ENCODE peak calls at places on chromosomes 16 and 17, in four cellular contexts. One of them, this sample, is unnamed.

GRCh38 chr17:73341350-73342056 is 29.7 kb upstream of the CDC42EP4 start:
- DNase-seq in SK-N-MC: no peak
- DNase-seq in GM12878: no peak
- DNase-seq in endothelial cell of umbilical vein: no peak
- DNase-seq in this sample: no peak

GRCh38 chr17:28928061-28928460 is 23.3 kb downstream of the PHF12 start:
- DNase-seq in SK-N-MC: no peak
- DNase-seq in GM12878: no peak
- DNase-seq in endothelial cell of umbilical vein: no peak
- DNase-seq in this sample: no peak

GRCh38 chr16:53150769-53151168 is 96.0 kb downstream of the CHD9 start:
- DNase-seq in SK-N-MC: no peak
- DNase-seq in GM12878: no peak
- DNase-seq in endothelial cell of umbilical vein: no peak
- DNase-seq in this sample: no peak

GRCh38 chr17:80257716-80258213 is 2.9 kb upstream of the RNF213 start:
- DNase-seq in SK-N-MC: no peak
- DNase-seq in GM12878: no peak
- DNase-seq in endothelial cell of umbilical vein: no peak
- DNase-seq in this sample: peak

GRCh38 chr16:15466886-15467781 is 32.7 kb downstream of the BMERB1 start:
- DNase-seq in SK-N-MC: no peak
- DNase-seq in GM12878: no peak
- DNase-seq in endothelial cell of umbilical vein: no peak
- DNase-seq in this sample: no peak

GRCh38 chr16:70770291-70770967 is 30.5 kb downstream of the VAC14 start:
- DNase-seq in SK-N-MC: no peak
- DNase-seq in GM12878: no peak
- DNase-seq in endothelial cell of umbilical vein: no peak
- DNase-seq in this sample: no peak

GRCh38 chr16:88320947-88321634 is 61.7 kb upstream of the ZNF469 start:
- DNase-seq in SK-N-MC: no peak
- DNase-seq in GM12878: no peak
- DNase-seq in endothelial cell of umbilical vein: peak
- DNase-seq in this sample: no peak

GRCh38 chr17:77144227-77144626 is 3.5 kb downstream of the SEC14L1 start:
- DNase-seq in SK-N-MC: no peak
- DNase-seq in GM12878: no peak
- DNase-seq in endothelial cell of umbilical vein: no peak
- DNase-seq in this sample: no peak

GRCh38 chr16:12027091-12027490 is 50.6 kb downstream of the SNX29 start:
- DNase-seq in SK-N-MC: no peak
- DNase-seq in GM12878: no peak
- DNase-seq in endothelial cell of umbilical vein: no peak
- DNase-seq in this sample: peak

GRCh38 chr17:40443988-40444899 is 994 bp downstream of the IGFBP4 start:
- DNase-seq in SK-N-MC: no peak
- DNase-seq in GM12878: no peak
- DNase-seq in endothelial cell of umbilical vein: peak
- DNase-seq in this sample: peak

GRCh38 chr16:1497014-1497598 is 3.9 kb downstream of the TELO2 start:
- DNase-seq in SK-N-MC: no peak
- DNase-seq in GM12878: no peak
- DNase-seq in endothelial cell of umbilical vein: no peak
- DNase-seq in this sample: no peak

GRCh38 chr17:31411707-31412285 is 20.3 kb downstream of the RAB11FIP4 start:
- DNase-seq in SK-N-MC: no peak
- DNase-seq in GM12878: no peak
- DNase-seq in endothelial cell of umbilical vein: no peak
- DNase-seq in this sample: no peak

GRCh38 chr17:56038136-56038535 is 115.1 kb upstream of the ANKFN1 start:
- DNase-seq in SK-N-MC: no peak
- DNase-seq in GM12878: no peak
- DNase-seq in endothelial cell of umbilical vein: no peak
- DNase-seq in this sample: no peak

GRCh38 chr16:70455910-70456309 is 1.5 kb downstream of the FCSK start:
- DNase-seq in SK-N-MC: no peak
- DNase-seq in GM12878: no peak
- DNase-seq in endothelial cell of umbilical vein: no peak
- DNase-seq in this sample: no peak

GRCh38 chr16:14955546-14956231 is 18.4 kb downstream of the NPIPA1 start:
- DNase-seq in SK-N-MC: no peak
- DNase-seq in GM12878: no peak
- DNase-seq in endothelial cell of umbilical vein: no peak
- DNase-seq in this sample: peak

GRCh38 chr17:29401237-29401636 is 11.1 kb downstream of the TAOK1 start:
- DNase-seq in SK-N-MC: no peak
- DNase-seq in GM12878: no peak
- DNase-seq in endothelial cell of umbilical vein: no peak
- DNase-seq in this sample: no peak

GRCh38 chr16:72856797-72857196 is 191.1 kb downstream of the ZFHX3 start:
- DNase-seq in SK-N-MC: no peak
- DNase-seq in GM12878: no peak
- DNase-seq in endothelial cell of umbilical vein: no peak
- DNase-seq in this sample: peak

GRCh38 chr16:72739577-72739976 is 308.4 kb downstream of the ZFHX3 start:
- DNase-seq in SK-N-MC: no peak
- DNase-seq in GM12878: no peak
- DNase-seq in endothelial cell of umbilical vein: no peak
- DNase-seq in this sample: no peak

GRCh38 chr17:8117980-8118768 is at the start of gene ALOXE3:
- DNase-seq in SK-N-MC: no peak
- DNase-seq in GM12878: no peak
- DNase-seq in endothelial cell of umbilical vein: peak
- DNase-seq in this sample: peak

GRCh38 chr17:76962858-76963257 is 94.7 kb downstream of the MGAT5B start:
- DNase-seq in SK-N-MC: no peak
- DNase-seq in GM12878: no peak
- DNase-seq in endothelial cell of umbilical vein: no peak
- DNase-seq in this sample: no peak

GRCh38 chr17:17385502-17385901 is 82.3 kb downstream of the NT5M start:
- DNase-seq in SK-N-MC: no peak
- DNase-seq in GM12878: no peak
- DNase-seq in endothelial cell of umbilical vein: no peak
- DNase-seq in this sample: peak

GRCh38 chr16:3949946-3950342 is 69.4 kb upstream of the CREBBP start:
- DNase-seq in SK-N-MC: no peak
- DNase-seq in GM12878: no peak
- DNase-seq in endothelial cell of umbilical vein: no peak
- DNase-seq in this sample: no peak
- H3K9ac ChIP-seq in SK-N-MC: no peak
- H3K9ac ChIP-seq in GM12878: no peak
- H3K9ac ChIP-seq in endothelial cell of umbilical vein: no peak
- H3K9ac ChIP-seq in this sample: no peak

DNA sequence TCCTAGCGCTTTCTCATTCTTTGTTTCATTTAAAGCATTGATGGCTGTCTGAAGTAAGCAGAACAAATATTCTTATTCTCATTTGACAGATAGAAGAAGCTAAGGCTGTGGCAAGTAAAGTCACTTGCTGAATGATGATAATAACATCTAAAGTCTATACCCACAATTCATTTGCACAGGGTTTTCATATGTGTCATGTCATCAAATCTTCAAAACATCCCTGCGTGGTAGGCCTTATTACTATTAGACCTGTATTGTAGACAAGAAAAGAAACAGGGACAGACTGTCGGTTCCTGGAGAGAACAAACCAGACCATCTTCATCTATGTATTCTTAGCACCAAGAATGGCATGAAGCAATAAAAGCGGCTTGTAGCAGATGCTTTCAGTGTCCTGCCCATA is 85.9 kb downstream of the ASIC2 start:
- DNase-seq in SK-N-MC: no peak
- DNase-seq in GM12878: no peak
- DNase-seq in endothelial cell of umbilical vein: no peak
- DNase-seq in this sample: no peak
- H3K9ac ChIP-seq in SK-N-MC: no peak
- H3K9ac ChIP-seq in GM12878: no peak
- H3K9ac ChIP-seq in endothelial cell of umbilical vein: no peak
- H3K9ac ChIP-seq in this sample: no peak

GRCh38 chr16:89670496-89671431 is 13.1 kb downstream of the SPATA33 start:
- DNase-seq in SK-N-MC: no peak
- DNase-seq in GM12878: no peak
- DNase-seq in endothelial cell of umbilical vein: peak
- DNase-seq in this sample: no peak

GRCh38 chr16:89667633-89668032 is 10.0 kb downstream of the SPATA33 start:
- DNase-seq in SK-N-MC: no peak
- DNase-seq in GM12878: no peak
- DNase-seq in endothelial cell of umbilical vein: no peak
- DNase-seq in this sample: no peak

GRCh38 chr16:89672177-89672941 is 14.1 kb upstream of the CDK10 start:
- DNase-seq in SK-N-MC: no peak
- DNase-seq in GM12878: no peak
- DNase-seq in endothelial cell of umbilical vein: no peak
- DNase-seq in this sample: no peak

GRCh38 chr16:89669755-89670154 is 12.1 kb downstream of the SPATA33 start:
- DNase-seq in SK-N-MC: no peak
- DNase-seq in GM12878: no peak
- DNase-seq in endothelial cell of umbilical vein: no peak
- DNase-seq in this sample: no peak

GRCh38 chr16:89668790-89669158 is 11.1 kb downstream of the SPATA33 start:
- DNase-seq in SK-N-MC: no peak
- DNase-seq in GM12878: no peak
- DNase-seq in endothelial cell of umbilical vein: no peak
- DNase-seq in this sample: no peak
- H3K9ac ChIP-seq in SK-N-MC: no peak
- H3K9ac ChIP-seq in GM12878: no peak
- H3K9ac ChIP-seq in endothelial cell of umbilical vein: no peak
- H3K9ac ChIP-seq in this sample: no peak

GRCh38 chr17:5049314-5049819 is 14.1 kb upstream of the SLC52A1 start:
- DNase-seq in SK-N-MC: no peak
- DNase-seq in GM12878: peak
- DNase-seq in endothelial cell of umbilical vein: peak
- DNase-seq in this sample: no peak
- H3K9ac ChIP-seq in SK-N-MC: no peak
- H3K9ac ChIP-seq in GM12878: peak
- H3K9ac ChIP-seq in endothelial cell of umbilical vein: peak
- H3K9ac ChIP-seq in this sample: no peak

GRCh38 chr17:45107286-45107685 is 25.0 kb downstream of the PLCD3 start:
- DNase-seq in SK-N-MC: no peak
- DNase-seq in GM12878: no peak
- DNase-seq in endothelial cell of umbilical vein: no peak
- DNase-seq in this sample: no peak
- H3K9ac ChIP-seq in SK-N-MC: no peak
- H3K9ac ChIP-seq in GM12878: no peak
- H3K9ac ChIP-seq in endothelial cell of umbilical vein: no peak
- H3K9ac ChIP-seq in this sample: no peak

GRCh38 chr16:30418350-30419181 is 11.2 kb downstream of the ZNF771 start:
- DNase-seq in SK-N-MC: no peak
- DNase-seq in GM12878: no peak
- DNase-seq in endothelial cell of umbilical vein: no peak
- DNase-seq in this sample: no peak

GRCh38 chr16:30417447-30418349 is 10.3 kb downstream of the ZNF771 start:
- DNase-seq in SK-N-MC: peak
- DNase-seq in GM12878: peak
- DNase-seq in endothelial cell of umbilical vein: peak
- DNase-seq in this sample: peak

GRCh38 chr16:30416624-30417298 is 9.4 kb downstream of the ZNF771 start:
- DNase-seq in SK-N-MC: no peak
- DNase-seq in GM12878: no peak
- DNase-seq in endothelial cell of umbilical vein: no peak
- DNase-seq in this sample: no peak

GRCh38 chr16:30414159-30414558 is 6.8 kb downstream of the ZNF771 start:
- DNase-seq in SK-N-MC: no peak
- DNase-seq in GM12878: no peak
- DNase-seq in endothelial cell of umbilical vein: no peak
- DNase-seq in this sample: no peak

GRCh38 chr16:30416047-30416603 is 8.7 kb downstream of the ZNF771 start:
- DNase-seq in SK-N-MC: no peak
- DNase-seq in GM12878: no peak
- DNase-seq in endothelial cell of umbilical vein: no peak
- DNase-seq in this sample: no peak
- H3K9ac ChIP-seq in SK-N-MC: no peak
- H3K9ac ChIP-seq in GM12878: no peak
- H3K9ac ChIP-seq in endothelial cell of umbilical vein: no peak
- H3K9ac ChIP-seq in this sample: no peak

GRCh38 chr17:81673561-81674258 is 7.2 kb downstream of the CCDC137 start:
- DNase-seq in SK-N-MC: no peak
- DNase-seq in GM12878: no peak
- DNase-seq in endothelial cell of umbilical vein: no peak
- DNase-seq in this sample: no peak
- H3K9ac ChIP-seq in SK-N-MC: no peak
- H3K9ac ChIP-seq in GM12878: no peak
- H3K9ac ChIP-seq in endothelial cell of umbilical vein: no peak
- H3K9ac ChIP-seq in this sample: no peak

This sample was measured in endodermal cell.